ENCODE peak calls at places on chromosomes 16 and 17, in ten cellular contexts. Y is cardiac muscle cell, B is tibial nerve, Z is DND-41, J is Caco-2, S is transverse colon, F is stomach, X is osteoblast, M is tibial artery, L is IMR-90. I is an unnamed sample.

GRCh38 chr16:66309-67182 is 5.9 kb downstream of the RHBDF1 start:
- DNase-seq in Y (no peak), B (no peak), Z (no peak), J (no peak), S (no peak), F (no peak), X (peak; percentile 82), M (no peak), L (no peak), I (no peak)

GRCh38 chr16:71421911-71422310 is 19.9 kb downstream of the TLE7 start:
- DNase-seq in Y (no peak), B (no peak), Z (peak; percentile 55), J (no peak), S (peak; percentile 27), F (no peak), X (peak; percentile 72), M (no peak), L (no peak), I (no peak)

GRCh38 chr16:85206472-85207356 is 94.4 kb upstream of the CIBAR2 start:
- DNase-seq in Y (peak; percentile 68), B (no peak), Z (no peak), J (no peak), S (peak; percentile 60), F (peak; percentile 45), X (peak; percentile 55), M (peak; percentile 92), L (peak; percentile 48), I (peak; percentile 65)

GRCh38 chr17:77923776-77924513 is 34.6 kb upstream of the TNRC6C start:
- DNase-seq in Y (no peak), B (no peak), Z (peak; percentile 25), J (no peak), S (no peak), F (no peak), X (peak; percentile 3), M (peak; percentile 19), L (no peak), I (no peak)

GRCh38 chr16:29729116-29729521 is 16.7 kb downstream of the C16orf54 start:
- DNase-seq in Y (peak; percentile 68), B (no peak), Z (no peak), J (peak; percentile 43), S (no peak), F (no peak), X (peak; percentile 84), M (no peak), L (peak; percentile 49), I (no peak)

GRCh38 chr17:61770043-61770442 is 93.3 kb downstream of the BRIP1 start:
- DNase-seq in Y (no peak), B (no peak), Z (no peak), J (no peak), S (no peak), F (no peak), X (no peak), M (no peak), L (peak; percentile 70), I (no peak)

GRCh38 chr17:55577011-55577586 is 65.8 kb upstream of the SMIM36 start:
- DNase-seq in Y (peak; percentile 72), B (peak; percentile 68), Z (peak; percentile 41), J (no peak), S (peak; percentile 36), F (no peak), X (peak; percentile 74), M (no peak), L (peak; percentile 84), I (peak; percentile 40)

GRCh38 chr16:19284207-19284606 is 1.3 kb upstream of the CLEC19A start:
- DNase-seq in Y (no peak), B (no peak), Z (no peak), J (no peak), S (no peak), F (peak; percentile 90), X (no peak), M (no peak), L (no peak), I (no peak)

GRCh38 chr17:79087428-79088143 is 13.0 kb downstream of the ENGASE start:
- DNase-seq in Y (peak; percentile 63), B (peak; percentile 85), Z (peak; percentile 77), J (peak; percentile 69), S (peak; percentile 76), F (peak; percentile 79), X (peak; percentile 99), M (peak; percentile 80), L (peak; percentile 27), I (peak; percentile 86)

GRCh38 chr16:82835487-82836160 is 208.9 kb downstream of the CDH13 start:
- DNase-seq in Y (no peak), B (no peak), Z (no peak), J (no peak), S (no peak), F (no peak), X (no peak), M (no peak), L (peak; percentile 54), I (no peak)

GRCh38 chr17:13014801-13015200 is 3.0 kb downstream of the ELAC2 start:
- DNase-seq in Y (no peak), B (no peak), Z (no peak), J (no peak), S (no peak), F (no peak), X (no peak), M (peak; percentile 40), L (no peak), I (no peak)

GRCh38 chr17:13016881-13017622 is 775 bp downstream of the ELAC2 start:
- DNase-seq in Y (peak; percentile 19), B (no peak), Z (no peak), J (no peak), S (no peak), F (no peak), X (peak; percentile 80), M (no peak), L (peak; percentile 10), I (no peak)

GRCh38 chr17:13017623-13018462 is at the start of gene ELAC2:
- DNase-seq in Y (peak; percentile 99), B (peak; percentile 95), Z (peak; percentile 96), J (peak; percentile 93), S (peak; percentile 97), F (peak; percentile 97), X (peak; percentile 99), M (peak; percentile 99), L (peak; percentile 99), I (peak; percentile 99)
- TF ChIP-seq CTCF in Y (no peak), B (no peak), Z (no peak), J (no peak), S (peak; percentile 12), F (no peak), X (no peak), M (peak; percentile 24), L (no peak), I (peak; percentile 10)

DNA sequence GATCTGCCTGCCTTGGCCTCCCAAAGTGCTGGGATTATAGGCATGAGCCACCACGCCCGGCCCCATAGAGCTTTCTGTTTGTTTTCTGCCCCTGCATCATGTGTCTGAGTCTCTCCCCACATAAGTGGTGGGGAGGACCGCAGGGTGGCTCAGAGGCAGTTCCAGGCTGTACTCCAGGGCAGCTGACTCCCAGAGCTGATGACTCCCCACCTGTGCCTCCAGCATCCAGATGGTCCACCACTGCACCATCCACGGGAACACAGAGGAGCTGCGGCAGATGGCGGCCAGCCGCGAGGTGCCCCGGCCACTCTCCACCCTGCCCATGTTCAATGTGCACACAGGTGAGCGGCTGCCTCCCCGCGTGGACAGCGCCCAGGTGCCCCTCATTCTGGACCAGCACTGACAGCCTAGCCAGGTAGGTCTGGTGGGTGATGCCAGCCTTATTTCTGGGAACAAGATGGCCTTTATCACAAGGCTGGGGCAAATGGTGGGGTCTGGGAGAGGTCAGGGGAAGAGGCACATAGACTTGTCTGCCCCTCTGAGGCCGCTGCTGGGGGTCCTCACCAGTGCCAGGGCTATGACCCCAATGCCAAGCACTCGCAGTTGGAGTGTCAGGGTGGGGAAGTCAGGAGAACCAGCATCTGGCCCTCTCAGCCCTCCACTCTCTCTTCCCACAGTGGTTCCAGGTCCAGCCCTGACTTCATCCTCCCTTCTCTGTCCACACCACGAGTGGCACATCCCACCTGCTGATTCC is 9.4 kb downstream of the SGCA start:
- DNase-seq in Y (no peak), B (no peak), Z (no peak), J (no peak), S (no peak), F (no peak), X (peak; percentile 66), M (no peak), L (peak; percentile 56), I (no peak)
- H3K4me1 ChIP-seq in Y (peaks cover 23% of the 10 kb centered on the region), B (no peaks in the 10 kb centered on the region), Z (no peaks in the 10 kb centered on the region), J (peaks cover 31% of the 10 kb centered on the region), S (peaks cover 33% of the 10 kb centered on the region), F (peaks cover 38% of the 10 kb centered on the region), X (peaks cover 48% of the 10 kb centered on the region), M (peaks cover 53% of the 10 kb centered on the region), L (peaks cover 34% of the 10 kb centered on the region), I (peaks cover 5% of the 10 kb centered on the region)

GRCh38 chr17:45104497-45104896 is 27.8 kb downstream of the PLCD3 start:
- DNase-seq in Y (no peak), B (no peak), Z (no peak), J (no peak), S (no peak), F (no peak), X (peak; percentile 45), M (no peak), L (no peak), I (no peak)

GRCh38 chr17:45102856-45103255 is 29.5 kb downstream of the PLCD3 start:
- DNase-seq in Y (no peak), B (no peak), Z (no peak), J (no peak), S (no peak), F (no peak), X (peak; percentile 55), M (no peak), L (no peak), I (no peak)

GRCh38 chr17:45103269-45103795 is 29.0 kb downstream of the PLCD3 start:
- DNase-seq in Y (no peak), B (no peak), Z (no peak), J (no peak), S (no peak), F (no peak), X (peak; percentile 46), M (no peak), L (no peak), I (no peak)

GRCh38 chr17:45104907-45105624 is 27.2 kb downstream of the PLCD3 start:
- DNase-seq in Y (no peak), B (no peak), Z (no peak), J (no peak), S (no peak), F (no peak), X (peak; percentile 50), M (no peak), L (no peak), I (no peak)

DNA sequence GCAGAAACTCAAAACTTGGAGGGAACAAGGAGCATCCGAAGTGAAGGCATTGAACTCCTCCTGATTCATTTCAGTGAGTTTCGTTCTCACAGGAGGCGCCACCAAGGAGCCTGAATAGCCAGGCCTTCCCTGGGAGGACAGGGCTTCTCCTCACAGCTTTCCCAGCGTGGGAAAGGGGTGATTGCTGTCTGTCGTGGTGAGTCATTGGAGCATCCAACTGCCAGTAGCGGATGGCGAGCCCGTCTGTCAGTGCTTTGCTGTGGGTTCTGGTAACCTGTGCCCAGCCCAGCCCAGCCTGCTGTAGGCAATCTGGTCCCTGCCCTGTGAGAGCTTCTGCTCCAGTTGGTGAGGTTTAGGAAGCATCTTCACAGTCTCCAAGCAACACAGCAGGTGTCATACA is 28.3 kb downstream of the PLCD3 start:
- DNase-seq in Y (no peak), B (no peak), Z (no peak), J (no peak), S (no peak), F (no peak), X (peak; percentile 81), M (no peak), L (no peak), I (no peak)
- H3K4me3 ChIP-seq in Y (no peak overlapping the region), B (no peak overlapping the region), Z (no peak overlapping the region), J (no peak overlapping the region), S (no peak overlapping the region), F (no peak overlapping the region), X (no peak overlapping the region), M (no peak overlapping the region), L (no peak overlapping the region), I (no peak overlapping the region)

GRCh38 chr17:72426948-72427760 is 306.3 kb downstream of the SOX9 start:
- DNase-seq in Y (no peak), B (no peak), Z (no peak), J (no peak), S (peak; percentile 88), F (peak; percentile 36), X (no peak), M (no peak), L (no peak), I (peak; percentile 87)
- TF ChIP-seq CTCF in Y (no peak), B (no peak), Z (no peak), J (no peak), S (no peak), F (no peak), X (no peak), M (no peak), L (no peak), I (no peak)

I was measured in mucosa of descending colon.